ENCODE peak calls at places on chromosome 9, in six cellular contexts. H, J, V, T, P and O are unnamed samples.

GRCh38 chr9:14307989-14308750 is 5.8 kb downstream of the NFIB start:
- DNase-seq in H (no peak), J (no peak), V (no peak), T (no peak), P (no peak), O (no peak)

GRCh38 chr9:97811534-97812246 is 41.3 kb upstream of the FOXE1 start:
- DNase-seq in H (no peak), J (no peak), V (no peak), T (no peak), P (no peak), O (no peak)

GRCh38 chr9:4713849-4714248 is 27.2 kb downstream of the AK3 start:
- DNase-seq in H (no peak), J (no peak), V (no peak), T (no peak), P (no peak), O (no peak)

GRCh38 chr9:130825051-130825651 is 9.9 kb upstream of the ABL1 start:
- DNase-seq in H (peak), J (peak), V (no peak), T (no peak), P (no peak), O (no peak)

GRCh38 chr9:134644715-134645606 is 3.4 kb downstream of the COL5A1 start:
- DNase-seq in H (peak), J (peak), V (no peak), T (no peak), P (no peak), O (peak)

GRCh38 chr9:88980732-88981336 is 10.4 kb upstream of the S1PR3 start:
- DNase-seq in H (no peak), J (peak), V (no peak), T (no peak), P (no peak), O (peak)

GRCh38 chr9:82106536-82106935 is 118.0 kb downstream of the SPATA31D1 start:
- DNase-seq in H (no peak), J (no peak), V (no peak), T (no peak), P (no peak), O (no peak)

GRCh38 chr9:110801426-110801825 is 132.8 kb downstream of the MUSK start:
- DNase-seq in H (no peak), J (no peak), V (no peak), T (no peak), P (no peak), O (no peak)

GRCh38 chr9:120490888-120491595 is 88.9 kb downstream of the CDK5RAP2 start:
- DNase-seq in H (peak), J (no peak), V (no peak), T (peak), P (no peak), O (no peak)

GRCh38 chr9:96556701-96557461 is 62.8 kb downstream of the CDC14B start:
- DNase-seq in H (peak), J (no peak), V (no peak), T (no peak), P (no peak), O (no peak)

GRCh38 chr9:138015021-138015829 is 137.6 kb downstream of the CACNA1B start:
- DNase-seq in H (no peak), J (no peak), V (no peak), T (no peak), P (peak), O (no peak)

GRCh38 chr9:123251324-123251723 is 17.1 kb downstream of the STRBP start:
- DNase-seq in H (no peak), J (no peak), V (no peak), T (no peak), P (no peak), O (no peak)

GRCh38 chr9:117464941-117465616 is 50.2 kb upstream of the ASTN2 start:
- DNase-seq in H (no peak), J (no peak), V (no peak), T (no peak), P (no peak), O (no peak)

GRCh38 chr9:90001756-90002155 is 396.9 kb downstream of the GADD45G start:
- DNase-seq in H (no peak), J (no peak), V (no peak), T (no peak), P (no peak), O (no peak)

GRCh38 chr9:120032639-120033038 is 547.3 kb downstream of the CDK5RAP2 start:
- DNase-seq in H (no peak), J (no peak), V (peak), T (no peak), P (no peak), O (no peak)

GRCh38 chr9:93218161-93218560 is 34.2 kb downstream of the WNK2 start:
- DNase-seq in H (no peak), J (no peak), V (no peak), T (no peak), P (peak), O (no peak)

GRCh38 chr9:124660341-124660801 is 110.7 kb downstream of the NR6A1 start:
- DNase-seq in H (no peak), J (peak), V (peak), T (no peak), P (no peak), O (no peak)

GRCh38 chr9:124054671-124055212 is 43.2 kb downstream of the LHX2 start:
- DNase-seq in H (no peak), J (peak), V (no peak), T (peak), P (peak), O (peak)

GRCh38 chr9:126860077-126860756 is at the start of gene ZBTB34:
- DNase-seq in H (peak), J (no peak), V (peak), T (peak), P (peak), O (no peak)

GRCh38 chr9:98707158-98708102 is 1.3 kb downstream of the GABBR2 start:
- DNase-seq in H (no peak), J (peak), V (no peak), T (peak), P (peak), O (peak)

GRCh38 chr9:92668746-92669526 is 995 bp downstream of the IPPK start:
- DNase-seq in H (no peak), J (no peak), V (peak), T (no peak), P (peak), O (no peak)

GRCh38 chr9:134475051-134475790 is 149.0 kb downstream of the RXRA start:
- DNase-seq in H (peak), J (no peak), V (peak), T (peak), P (no peak), O (peak)

GRCh38 chr9:69898714-69899209 is 78.1 kb downstream of the CFAP95 start:
- DNase-seq in H (no peak), J (peak), V (no peak), T (no peak), P (no peak), O (peak)

GRCh38 chr9:83572524-83572923 is 34.3 kb upstream of the FRMD3 start:
- DNase-seq in H (peak), J (peak), V (peak), T (no peak), P (no peak), O (peak)

GRCh38 chr9:23821400-23822181 is 4.4 kb downstream of the ELAVL2 start:
- DNase-seq in H (no peak), J (no peak), V (no peak), T (no peak), P (peak), O (no peak)

GRCh38 chr9:100700689-100701318 is 122.9 kb downstream of the CAVIN4 start:
- DNase-seq in H (no peak), J (no peak), V (peak), T (no peak), P (no peak), O (no peak)

GRCh38 chr9:94818196-94818541 is 91.7 kb downstream of the AOPEP start:
- DNase-seq in H (no peak), J (no peak), V (no peak), T (no peak), P (no peak), O (no peak)

GRCh38 chr9:127087411-127087810 is 35.0 kb downstream of the ANGPTL2 start:
- DNase-seq in H (no peak), J (no peak), V (no peak), T (no peak), P (no peak), O (no peak)

GRCh38 chr9:75754090-75754489 is 136.4 kb upstream of the PCSK5 start:
- DNase-seq in H (no peak), J (no peak), V (no peak), T (no peak), P (no peak), O (no peak)

GRCh38 chr9:83508072-83508471 is 30.1 kb downstream of the FRMD3 start:
- DNase-seq in H (no peak), J (no peak), V (peak), T (no peak), P (no peak), O (no peak)

GRCh38 chr9:16363073-16363781 is 507.2 kb downstream of the BNC2 start:
- DNase-seq in H (no peak), J (no peak), V (no peak), T (no peak), P (no peak), O (no peak)

GRCh38 chr9:122226142-122226757 is 2.5 kb downstream of the LHX6 start:
- DNase-seq in H (no peak), J (no peak), V (no peak), T (peak), P (no peak), O (no peak)

GRCh38 chr9:10242255-10242654 is 370.5 kb downstream of the PTPRD start:
- DNase-seq in H (no peak), J (no peak), V (no peak), T (no peak), P (no peak), O (no peak)

GRCh38 chr9:112664541-112664940 is 53.4 kb downstream of the INIP start:
- DNase-seq in H (no peak), J (no peak), V (no peak), T (no peak), P (no peak), O (no peak)

GRCh38 chr9:14924821-14925220 is 14.6 kb upstream of the FREM1 start:
- DNase-seq in H (no peak), J (no peak), V (no peak), T (no peak), P (no peak), O (peak)

GRCh38 chr9:34654317-34655083 is 2.5 kb downstream of the IL11RA start:
- DNase-seq in H (peak), J (peak), V (no peak), T (no peak), P (no peak), O (peak)

GRCh38 chr9:134376386-134377142 is 50.3 kb downstream of the RXRA start:
- DNase-seq in H (no peak), J (no peak), V (no peak), T (no peak), P (no peak), O (no peak)

GRCh38 chr9:108125541-108125940 is 636.0 kb upstream of the KLF4 start:
- DNase-seq in H (no peak), J (no peak), V (no peak), T (no peak), P (no peak), O (no peak)
- TF ChIP-seq CTCF in H (no peak), J (peak), V (peak), T (no peak), P (peak), O (no peak)

DNA sequence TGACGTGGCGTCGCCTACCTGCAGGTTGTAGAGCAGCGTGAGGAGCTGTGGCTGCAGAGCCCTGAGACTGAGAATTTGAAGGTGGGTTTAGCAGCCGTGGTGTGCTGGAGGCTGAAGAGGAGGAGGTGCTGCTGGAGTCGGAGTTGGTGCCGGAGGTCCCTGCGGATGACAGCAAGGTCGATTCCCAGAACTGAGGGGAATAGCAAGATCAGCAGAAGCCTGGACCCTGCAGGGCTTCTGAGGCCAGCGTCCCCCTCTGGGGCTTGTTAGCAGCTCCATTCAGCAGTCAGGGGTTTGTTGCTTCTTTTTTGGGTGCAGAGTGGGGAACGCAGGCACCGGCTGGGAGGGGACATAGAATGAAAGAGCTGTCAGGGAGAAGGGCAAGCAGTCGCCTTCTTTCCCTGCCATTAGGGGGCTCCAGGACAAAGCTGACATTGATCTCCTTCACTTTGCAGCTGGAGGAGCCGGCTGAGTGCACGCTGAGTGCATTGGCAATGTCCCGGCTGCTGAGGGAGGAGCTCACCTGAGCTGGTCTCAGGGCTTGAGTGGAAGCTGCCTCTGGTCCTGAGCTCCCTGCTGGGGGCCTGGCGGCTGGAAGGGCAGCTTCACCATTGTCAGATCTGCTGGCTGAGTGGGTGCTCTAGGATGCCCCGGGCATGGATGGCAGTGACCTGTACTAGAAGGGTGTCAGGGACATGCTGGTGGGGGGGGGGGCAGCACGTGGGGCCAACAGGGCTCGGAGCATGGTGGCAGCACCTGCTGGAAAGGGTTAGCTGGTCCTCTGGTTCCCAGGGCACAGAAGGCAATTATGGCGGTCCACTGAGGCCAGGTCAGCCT is 20.8 kb downstream of the OBP2B start:
- DNase-seq in H (no peak), J (no peak), V (peak), T (peak), P (peak), O (no peak)
- TF ChIP-seq CTCF in H (no peak), J (no peak), V (peak), T (peak), P (no peak), O (no peak)

DNA sequence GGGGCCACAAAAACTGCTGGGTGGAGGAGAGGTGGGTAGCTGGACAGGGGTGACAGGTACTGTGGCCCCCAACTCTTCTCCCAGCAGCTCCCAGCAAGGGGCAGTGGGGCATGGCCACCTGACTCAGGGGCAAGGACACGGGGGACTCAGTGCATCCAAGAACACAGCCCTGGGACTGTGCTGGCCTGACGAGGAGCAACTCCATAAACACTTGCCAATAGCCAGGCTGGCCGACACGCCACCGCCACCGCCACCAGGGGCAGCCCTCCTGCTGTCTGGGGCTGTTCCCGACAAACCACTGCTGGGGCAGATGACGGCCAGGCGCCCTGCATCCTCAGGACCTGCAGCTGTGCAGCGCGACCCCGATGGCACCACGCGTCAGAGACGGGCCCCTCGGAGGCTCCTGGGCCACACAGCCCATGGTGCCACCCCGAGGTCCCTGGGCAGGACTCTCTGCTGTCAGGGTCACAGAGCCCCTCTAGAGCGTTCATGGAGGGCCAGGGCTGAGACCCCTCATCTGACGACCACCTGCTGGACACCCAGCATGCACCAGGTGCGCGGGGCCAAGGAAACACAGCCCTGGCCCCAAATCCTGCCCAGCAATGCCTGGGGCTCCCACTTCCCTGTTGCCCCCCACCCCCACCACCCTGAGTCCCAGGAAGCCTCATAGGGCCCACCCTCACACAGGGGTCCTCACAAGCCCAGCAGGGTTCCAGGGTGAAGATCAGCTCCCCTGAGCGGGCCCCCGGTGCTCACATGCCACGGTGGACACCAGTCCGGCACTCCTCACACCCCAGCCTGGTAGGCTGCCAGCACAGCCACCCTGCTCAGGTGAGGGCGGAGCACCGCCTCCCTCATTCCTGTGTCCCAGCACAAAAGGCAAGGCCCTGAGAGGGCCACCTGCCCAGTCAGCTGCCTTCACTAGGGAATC is 56.0 kb upstream of the UBAC1 start:
- DNase-seq in H (no peak), J (no peak), V (no peak), T (no peak), P (peak), O (no peak)
- TF ChIP-seq CTCF in H (no peak), J (no peak), V (no peak), T (no peak), P (no peak), O (no peak)

GRCh38 chr9:109414125-109414785 is 83.9 kb downstream of the PTPN3 start:
- DNase-seq in H (no peak), J (no peak), V (peak), T (no peak), P (no peak), O (no peak)

GRCh38 chr9:109411818-109412352 is 86.2 kb downstream of the PTPN3 start:
- DNase-seq in H (peak), J (peak), V (peak), T (peak), P (no peak), O (peak)

GRCh38 chr9:109408759-109409462 is 88.1 kb upstream of the EPB41L4B start:
- DNase-seq in H (no peak), J (no peak), V (peak), T (no peak), P (no peak), O (no peak)

GRCh38 chr9:109411069-109411761 is 86.9 kb downstream of the PTPN3 start:
- DNase-seq in H (no peak), J (no peak), V (no peak), T (peak), P (no peak), O (no peak)

GRCh38 chr9:109409998-109410397 is 88.1 kb downstream of the PTPN3 start:
- DNase-seq in H (no peak), J (no peak), V (no peak), T (no peak), P (no peak), O (no peak)
- TF ChIP-seq CTCF in H (no peak), J (peak), V (peak), T (peak), P (no peak), O (no peak)

GRCh38 chr9:128259156-128259555 is 16.7 kb downstream of the GOLGA2 start:
- DNase-seq in H (no peak), J (no peak), V (no peak), T (no peak), P (no peak), O (no peak)
- TF ChIP-seq CTCF in H (no peak), J (no peak), V (peak), T (no peak), P (no peak), O (no peak)

DNA sequence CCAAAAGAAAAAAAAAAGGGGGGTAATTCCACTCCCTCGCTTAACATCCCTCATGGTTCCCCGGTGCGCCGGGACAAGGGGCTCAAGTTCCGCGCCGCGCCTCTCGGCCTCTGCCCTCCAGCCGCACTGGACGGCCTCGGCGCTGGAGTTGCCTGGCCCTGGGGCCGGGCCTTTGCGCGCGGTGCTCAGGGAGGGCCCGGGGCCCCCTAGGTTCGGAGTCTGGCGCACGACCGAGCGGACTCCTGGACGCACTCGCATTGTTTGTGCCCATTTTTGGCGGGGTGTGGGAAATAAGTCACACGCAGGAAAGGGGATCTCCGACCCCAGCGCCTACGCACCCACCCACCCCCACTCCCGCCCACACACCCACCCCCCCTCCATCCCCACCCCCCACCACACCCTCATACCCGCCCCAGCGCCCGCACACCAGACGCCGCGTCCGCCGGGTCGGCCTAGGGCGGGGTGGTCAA is 381 bp downstream of the MED22 start:
- DNase-seq in H (peak), J (no peak), V (no peak), T (peak), P (peak), O (no peak)
- TF ChIP-seq CTCF in H (no peak), J (no peak), V (no peak), T (no peak), P (no peak), O (no peak)

DNA sequence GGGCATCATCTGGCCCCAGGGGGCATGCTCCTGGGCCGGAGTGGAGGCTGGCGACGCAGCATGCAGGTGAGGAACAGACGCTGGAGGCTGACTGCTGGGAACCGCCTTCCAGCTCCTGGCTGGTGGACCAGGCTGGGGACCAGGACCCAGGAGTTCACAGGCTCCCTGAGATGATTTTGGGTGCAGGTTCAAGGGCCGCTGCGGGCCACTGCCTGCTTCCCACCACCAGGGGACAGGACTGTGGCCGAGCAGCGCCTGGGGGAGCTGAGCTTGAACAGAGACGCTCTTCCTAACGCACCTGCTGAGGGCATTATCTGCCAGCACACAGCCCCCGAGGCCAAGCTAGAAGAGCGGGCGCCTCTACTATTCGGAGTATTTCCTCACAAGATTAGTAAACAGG is 132.1 kb upstream of the RAPGEF1 start:
- DNase-seq in H (no peak), J (no peak), V (no peak), T (no peak), P (peak), O (no peak)
- TF ChIP-seq CTCF in H (no peak), J (peak), V (peak), T (no peak), P (no peak), O (peak)

GRCh38 chr9:114592356-114592755 is 4.8 kb downstream of the ATP6V1G1 start:
- DNase-seq in H (no peak), J (no peak), V (peak), T (peak), P (no peak), O (no peak)
- TF ChIP-seq CTCF in H (no peak), J (peak), V (peak), T (peak), P (peak), O (no peak)

DNA sequence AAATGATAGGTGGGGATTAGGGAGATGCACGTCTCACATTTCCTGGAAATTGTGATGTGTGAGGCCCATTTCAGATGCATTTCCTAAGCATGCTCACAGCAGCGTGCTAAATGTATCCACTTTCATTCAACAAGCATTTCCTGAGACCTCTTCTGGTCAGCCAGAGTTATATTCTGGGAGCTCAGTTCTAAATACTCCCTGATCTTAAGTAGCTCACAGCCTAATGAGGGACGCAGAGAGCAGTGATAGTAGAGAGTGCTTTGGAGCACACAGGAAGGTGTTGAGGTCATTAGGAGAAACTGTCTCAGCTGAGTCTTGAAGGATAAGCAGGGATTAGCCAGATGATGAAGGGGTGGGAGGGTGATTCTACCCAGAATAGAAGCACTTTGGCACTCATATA is 46.2 kb upstream of the FSD1L start:
- DNase-seq in H (no peak), J (no peak), V (no peak), T (no peak), P (no peak), O (no peak)
- TF ChIP-seq CTCF in H (no peak), J (peak), V (no peak), T (no peak), P (no peak), O (peak)